ENCODE peak calls at places on chromosome 22, in seven cellular contexts. Q is pancreas, I is AG04450, H is lower lobe of right lung, J is Peyer's patch, O is upper lobe of right lung, S is tibial nerve. A is an unnamed sample.

GRCh38 chr22:47602732-47603131 is 840.3 kb downstream of the TBC1D22A start:
- DNase-seq in I (no peak), Q (no peak), S (no peak), H (no peak), J (no peak), O (no peak), A (no peak)

GRCh38 chr22:38953577-38954413 is 3.6 kb upstream of the APOBEC3A start:
- DNase-seq in J (peak; percentile 68), I (no peak), S (no peak), O (no peak), H (no peak), Q (no peak), A (no peak)

GRCh38 chr22:28604961-28605360 is 74.7 kb downstream of the TTC28 start:
- DNase-seq in I (no peak), Q (no peak), O (no peak), S (no peak), H (no peak), J (no peak), A (no peak)

GRCh38 chr22:20153945-20154344 is 3.1 kb upstream of the CCDC188 start:
- DNase-seq in Q (no peak), S (no peak), I (no peak), O (no peak), J (no peak), H (no peak), A (no peak)

GRCh38 chr22:36432592-36433317 is 45.0 kb upstream of the MYH9 start:
- DNase-seq in I (no peak), S (no peak), O (no peak), H (no peak), J (no peak), Q (no peak), A (no peak)

GRCh38 chr22:37121887-37122591 is 12.5 kb upstream of the TMPRSS6 start:
- DNase-seq in H (no peak), O (peak; percentile 56), J (peak; percentile 92), Q (no peak), S (no peak), I (no peak), A (peak; percentile 10)

GRCh38 chr22:20055654-20056053 is 24.4 kb upstream of the DGCR8 start:
- DNase-seq in S (no peak), H (no peak), I (no peak), Q (no peak), J (no peak), O (no peak), A (no peak)

GRCh38 chr22:49958961-49959781 is 1.4 kb upstream of the PIM3 start:
- DNase-seq in J (no peak), O (peak; percentile 68), S (no peak), Q (peak; percentile 44), H (peak; percentile 50), I (no peak), A (no peak)

GRCh38 chr22:30275625-30276024 is 9.0 kb upstream of the OSM start:
- DNase-seq in S (no peak), O (no peak), H (no peak), J (no peak), I (no peak), Q (no peak), A (no peak)

GRCh38 chr22:27123880-27124279 is 466.5 kb downstream of the MIAT start:
- DNase-seq in I (no peak), O (no peak), H (no peak), Q (no peak), S (no peak), J (no peak), A (no peak)

GRCh38 chr22:33270596-33270995 is 212.4 kb upstream of the SYN3 start:
- DNase-seq in S (no peak), Q (no peak), H (no peak), I (no peak), J (no peak), O (no peak), A (no peak)

GRCh38 chr22:42299586-42300285 is 29.3 kb upstream of the TCF20 start:
- DNase-seq in H (no peak), O (no peak), I (no peak), Q (no peak), J (peak; percentile 85), S (no peak), A (no peak)

GRCh38 chr22:22397292-22397870 is 111.2 kb downstream of the ZNF280B start:
- DNase-seq in J (no peak), I (no peak), O (no peak), S (peak; percentile 36), Q (no peak), H (no peak), A (no peak)
- TF ChIP-seq CTCF in J (no peak), I (no peak), O (no peak), S (no peak), Q (no peak), H (no peak), A (no peak)

GRCh38 chr22:31637938-31638618 is 23.9 kb downstream of the PISD start:
- DNase-seq in H (peak; percentile 77), I (no peak), S (no peak), J (peak; percentile 76), Q (no peak), O (no peak), A (no peak)
- H3K4me3 ChIP-seq in H (peak overlapping the region; percentile 51), I (no peak overlapping the region), S (no peak overlapping the region), J (no peak overlapping the region), Q (peak overlapping the region; percentile 11), O (peak overlapping the region; percentile 47), A (no peak overlapping the region)

GRCh38 chr22:22474733-22475132 is 33.8 kb downstream of the ZNF280B start:
- DNase-seq in J (no peak), I (no peak), H (no peak), S (no peak), O (no peak), Q (no peak), A (no peak)

GRCh38 chr22:22480940-22481339 is 27.6 kb downstream of the ZNF280B start:
- DNase-seq in S (no peak), Q (no peak), J (no peak), H (no peak), I (no peak), O (no peak), A (no peak)

GRCh38 chr22:22479999-22480532 is 28.5 kb downstream of the ZNF280B start:
- DNase-seq in J (no peak), Q (no peak), O (no peak), S (no peak), I (no peak), H (no peak), A (no peak)

GRCh38 chr22:22478450-22478849 is 30.1 kb downstream of the ZNF280B start:
- DNase-seq in H (no peak), Q (no peak), S (no peak), J (no peak), O (no peak), I (no peak), A (no peak)

DNA sequence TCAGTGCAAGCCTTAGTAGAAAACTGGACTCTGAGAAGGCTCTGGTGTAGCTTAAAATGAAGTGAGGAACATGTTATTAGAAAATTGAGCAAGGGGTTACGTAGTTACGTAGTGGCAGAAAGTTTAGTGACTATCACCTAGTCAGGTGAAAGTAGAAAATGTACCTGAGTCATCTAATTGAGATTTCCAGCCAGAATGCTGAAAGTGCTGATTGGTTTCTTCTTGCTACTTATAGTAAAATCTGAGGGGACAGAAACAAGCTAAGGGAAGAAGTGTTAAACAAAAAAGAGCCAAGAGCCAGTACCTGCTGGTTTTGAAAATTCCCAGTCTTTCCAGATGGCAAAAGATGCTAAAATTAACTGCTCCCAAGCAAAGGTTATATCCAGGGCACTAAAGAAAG is 29.4 kb downstream of the ZNF280B start:
- DNase-seq in O (no peak), S (no peak), J (no peak), H (no peak), I (no peak), Q (no peak), A (no peak)
- H3K27me3 ChIP-seq in O (peaks cover 4% of the 10 kb centered on the region), S (no peaks in the 10 kb centered on the region), J (no peaks in the 10 kb centered on the region), H (no peaks in the 10 kb centered on the region), I (no peaks in the 10 kb centered on the region), Q (no peaks in the 10 kb centered on the region), A (no peaks in the 10 kb centered on the region)

GRCh38 chr22:45972868-45973212 is 4.1 kb downstream of the WNT7B start:
- DNase-seq in Q (no peak), O (no peak), I (no peak), J (no peak), H (no peak), S (no peak), A (no peak)

GRCh38 chr22:45970709-45971388 is 6.1 kb downstream of the WNT7B start:
- DNase-seq in H (no peak), O (no peak), Q (no peak), J (no peak), S (no peak), I (no peak), A (no peak)

GRCh38 chr22:45971389-45972028 is 5.5 kb downstream of the WNT7B start:
- DNase-seq in O (no peak), I (no peak), Q (no peak), H (no peak), S (no peak), J (no peak), A (no peak)

GRCh38 chr22:45974498-45974897 is 2.5 kb downstream of the WNT7B start:
- DNase-seq in Q (no peak), J (no peak), I (no peak), S (no peak), O (no peak), H (no peak), A (no peak)

DNA sequence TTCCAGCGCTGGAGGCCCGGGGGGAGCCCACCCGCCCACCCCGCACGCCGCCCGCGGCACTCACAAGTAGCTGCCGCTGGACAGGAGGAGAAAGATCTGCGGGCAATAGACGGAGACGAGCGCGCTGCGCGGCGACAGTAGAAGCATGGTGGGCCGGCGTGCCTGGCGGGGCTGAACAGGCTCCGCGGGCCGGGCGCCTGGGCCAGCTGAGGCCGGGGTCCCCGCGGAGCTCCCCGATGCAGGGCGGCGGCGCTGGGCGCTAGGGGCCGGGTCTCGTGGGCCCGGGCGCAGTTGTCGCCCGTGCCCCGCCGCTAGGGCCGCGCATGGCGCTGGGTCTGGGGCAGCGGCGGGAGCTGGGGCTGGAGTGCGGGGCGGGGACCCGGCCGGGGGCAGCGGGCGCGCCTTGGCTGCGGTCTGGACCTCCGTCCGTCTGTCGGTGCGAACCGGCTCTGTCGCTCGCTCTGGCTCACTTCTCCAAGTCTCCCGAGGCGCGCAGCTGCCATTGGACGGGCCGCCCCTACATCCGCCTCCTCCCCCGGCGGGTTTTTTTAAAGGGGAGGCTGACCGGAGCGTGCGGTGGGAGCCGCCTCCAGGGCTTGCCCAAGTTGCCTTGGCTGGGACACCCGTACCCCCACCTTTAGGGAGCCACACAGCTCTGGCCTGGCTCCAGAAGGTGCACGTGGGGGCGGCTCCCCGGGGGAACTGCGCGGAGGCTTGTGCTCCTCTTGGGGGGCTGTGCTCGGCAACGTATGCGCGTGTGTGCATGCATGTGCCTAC is 4.7 kb downstream of the WNT7B start:
- DNase-seq in O (no peak), J (no peak), S (no peak), I (no peak), H (no peak), Q (no peak), A (no peak)
- TF ChIP-seq CTCF in O (no peak), J (no peak), S (no peak), I (no peak), H (no peak), Q (no peak), A (no peak)